ENCODE peak calls at places on chromosomes 13 and 19, in seven cellular contexts. One of them, this sample, is unnamed.

GRCh38 chr13:50707533-50708096 is 135.9 kb downstream of the DLEU7 start:
- DNase-seq in activated naive CD8-positive, alpha-beta T cell treated with anti-CD3 and anti-CD28 coated beads for 36 hours: no peak
- DNase-seq in T-helper 1 cell: no peak
- DNase-seq in Karpas-422: no peak
- DNase-seq in NCI-H1436: no peak
- DNase-seq in H54: no peak
- DNase-seq in left ventricle myocardium superior: no peak
- DNase-seq in this sample: no peak

GRCh38 chr19:52946322-52947310 is 16.1 kb downstream of the ZNF816 start:
- DNase-seq in T-helper 1 cell: no peak
- DNase-seq in left ventricle myocardium superior: peak
- DNase-seq in Karpas-422: peak
- DNase-seq in activated naive CD8-positive, alpha-beta T cell treated with anti-CD3 and anti-CD28 coated beads for 36 hours: no peak
- DNase-seq in H54: no peak
- DNase-seq in NCI-H1436: no peak
- DNase-seq in this sample: no peak

GRCh38 chr19:10009714-10010224 is 535 bp downstream of the COL5A3 start:
- DNase-seq in activated naive CD8-positive, alpha-beta T cell treated with anti-CD3 and anti-CD28 coated beads for 36 hours: no peak
- DNase-seq in Karpas-422: no peak
- DNase-seq in NCI-H1436: no peak
- DNase-seq in left ventricle myocardium superior: no peak
- DNase-seq in T-helper 1 cell: no peak
- DNase-seq in H54: no peak
- DNase-seq in this sample: no peak

GRCh38 chr19:44897835-44898234 is 6.8 kb downstream of the TOMM40 start:
- DNase-seq in T-helper 1 cell: no peak
- DNase-seq in activated naive CD8-positive, alpha-beta T cell treated with anti-CD3 and anti-CD28 coated beads for 36 hours: no peak
- DNase-seq in left ventricle myocardium superior: no peak
- DNase-seq in NCI-H1436: no peak
- DNase-seq in Karpas-422: no peak
- DNase-seq in H54: no peak
- DNase-seq in this sample: no peak

GRCh38 chr13:29865934-29866333 is 15.5 kb upstream of the UBL3 start:
- DNase-seq in NCI-H1436: no peak
- DNase-seq in T-helper 1 cell: no peak
- DNase-seq in left ventricle myocardium superior: no peak
- DNase-seq in activated naive CD8-positive, alpha-beta T cell treated with anti-CD3 and anti-CD28 coated beads for 36 hours: no peak
- DNase-seq in H54: no peak
- DNase-seq in Karpas-422: no peak
- DNase-seq in this sample: no peak

GRCh38 chr19:571127-571974 is 1.0 kb upstream of the BSG start:
- DNase-seq in T-helper 1 cell: no peak
- DNase-seq in Karpas-422: peak
- DNase-seq in H54: no peak
- DNase-seq in left ventricle myocardium superior: peak
- DNase-seq in activated naive CD8-positive, alpha-beta T cell treated with anti-CD3 and anti-CD28 coated beads for 36 hours: peak
- DNase-seq in NCI-H1436: peak
- DNase-seq in this sample: no peak

GRCh38 chr19:51566489-51567100 is 4.5 kb upstream of the ZNF175 start:
- DNase-seq in left ventricle myocardium superior: no peak
- DNase-seq in activated naive CD8-positive, alpha-beta T cell treated with anti-CD3 and anti-CD28 coated beads for 36 hours: no peak
- DNase-seq in NCI-H1436: no peak
- DNase-seq in Karpas-422: no peak
- DNase-seq in H54: no peak
- DNase-seq in T-helper 1 cell: no peak
- DNase-seq in this sample: no peak

GRCh38 chr19:18426416-18426767 is 7.2 kb downstream of the SSBP4 start:
- DNase-seq in NCI-H1436: no peak
- DNase-seq in left ventricle myocardium superior: no peak
- DNase-seq in activated naive CD8-positive, alpha-beta T cell treated with anti-CD3 and anti-CD28 coated beads for 36 hours: no peak
- DNase-seq in T-helper 1 cell: no peak
- DNase-seq in H54: no peak
- DNase-seq in Karpas-422: no peak
- DNase-seq in this sample: no peak

GRCh38 chr13:109162248-109163051 is 533.0 kb downstream of the MYO16 start:
- DNase-seq in H54: no peak
- DNase-seq in activated naive CD8-positive, alpha-beta T cell treated with anti-CD3 and anti-CD28 coated beads for 36 hours: peak
- DNase-seq in Karpas-422: peak
- DNase-seq in T-helper 1 cell: no peak
- DNase-seq in NCI-H1436: no peak
- DNase-seq in left ventricle myocardium superior: no peak
- DNase-seq in this sample: peak

GRCh38 chr13:75870397-75870801 is 234.3 kb downstream of the LMO7 start:
- DNase-seq in H54: no peak
- DNase-seq in left ventricle myocardium superior: no peak
- DNase-seq in Karpas-422: peak
- DNase-seq in activated naive CD8-positive, alpha-beta T cell treated with anti-CD3 and anti-CD28 coated beads for 36 hours: no peak
- DNase-seq in T-helper 1 cell: peak
- DNase-seq in NCI-H1436: peak
- DNase-seq in this sample: peak

GRCh38 chr13:99265823-99266426 is 7.7 kb upstream of the GPR18 start:
- DNase-seq in NCI-H1436: peak
- DNase-seq in H54: peak
- DNase-seq in T-helper 1 cell: no peak
- DNase-seq in left ventricle myocardium superior: no peak
- DNase-seq in activated naive CD8-positive, alpha-beta T cell treated with anti-CD3 and anti-CD28 coated beads for 36 hours: no peak
- DNase-seq in Karpas-422: peak
- DNase-seq in this sample: peak

This sample was measured in SK-MEL-5.